ENCODE peak calls at places on chromosome 18, in nine cellular contexts. R is prostate gland, X is GM06990, G is left lung, S is IMR-90, L is progenitor cell of endocrine pancreas, V is foreskin fibroblast, B is GM23338, F is kidney epithelial cell. Q is an unnamed sample.

GRCh38 chr18:48990497-48991298 is 39.9 kb upstream of the SMAD7 start:
- DNase-seq in S (peak), R (no peak), B (no peak), G (no peak), V (peak), X (no peak), F (peak), L (no peak), Q (no peak)

GRCh38 chr18:24185805-24186204 is 46.9 kb downstream of the CABYR start:
- DNase-seq in V (peak), R (no peak), X (no peak), S (peak), L (no peak), G (no peak), F (no peak), B (no peak), Q (no peak)

GRCh38 chr18:54775686-54776085 is 52.6 kb upstream of the RAB27B start:
- DNase-seq in B (peak), S (peak), V (peak), F (peak), R (no peak), X (no peak), G (no peak), L (no peak), Q (no peak)

GRCh38 chr18:24530630-24531111 is 70.2 kb downstream of the HRH4 start:
- DNase-seq in V (peak), F (peak), S (peak), R (no peak), B (no peak), G (no peak), X (no peak), L (no peak), Q (no peak)

GRCh38 chr18:30997223-30997622 is 45.3 kb downstream of the DSC3 start:
- DNase-seq in S (no peak), G (no peak), R (no peak), L (no peak), V (no peak), X (no peak), B (no peak), F (no peak), Q (no peak)

GRCh38 chr18:12278153-12278764 is 24.1 kb downstream of the CIDEA start:
- DNase-seq in X (no peak), V (peak), S (peak), R (no peak), L (no peak), F (no peak), B (peak), G (no peak), Q (no peak)

GRCh38 chr18:56615738-56616520 is 22.5 kb downstream of the TXNL1 start:
- DNase-seq in R (no peak), X (no peak), F (no peak), V (no peak), L (no peak), B (no peak), G (no peak), S (no peak), Q (no peak)

GRCh38 chr18:5068856-5069255 is 128.2 kb downstream of the AKAIN1 start:
- DNase-seq in F (no peak), G (no peak), S (no peak), L (no peak), X (no peak), B (no peak), V (no peak), R (no peak), Q (no peak)

GRCh38 chr18:45355944-45356520 is 259.2 kb upstream of the SLC14A2 start:
- DNase-seq in S (no peak), B (no peak), R (no peak), V (no peak), L (no peak), F (no peak), X (no peak), G (no peak), Q (no peak)

GRCh38 chr18:10787293-10787901 is 261.6 kb downstream of the NAPG start:
- DNase-seq in R (peak), F (peak), B (peak), S (peak), G (no peak), X (peak), V (peak), L (peak), Q (peak)

GRCh38 chr18:10290244-10291240 is 163.9 kb upstream of the APCDD1 start:
- DNase-seq in V (peak), S (peak), F (no peak), G (peak), B (no peak), L (no peak), X (no peak), R (no peak), Q (no peak)

GRCh38 chr18:63321291-63321690 is 1.7 kb upstream of the BCL2 start:
- DNase-seq in F (no peak), V (no peak), X (no peak), G (no peak), B (no peak), S (no peak), L (no peak), R (no peak), Q (no peak)

GRCh38 chr18:79862562-79862961 is 64.8 kb downstream of the KCNG2 start:
- DNase-seq in G (no peak), F (no peak), R (no peak), B (no peak), V (no peak), L (no peak), X (no peak), S (no peak), Q (no peak)

GRCh38 chr18:46591821-46592391 is 65.1 kb downstream of the LOXHD1 start:
- DNase-seq in B (no peak), S (no peak), X (no peak), R (no peak), L (no peak), F (no peak), G (no peak), V (no peak), Q (no peak)

GRCh38 chr18:45560870-45561269 is 54.4 kb upstream of the SLC14A2 start:
- DNase-seq in F (no peak), G (no peak), V (no peak), S (no peak), L (no peak), B (no peak), R (no peak), X (no peak), Q (no peak)

GRCh38 chr18:62505669-62506494 is 16.9 kb upstream of the ZCCHC2 start:
- DNase-seq in S (no peak), B (no peak), F (no peak), X (peak), V (peak), L (no peak), R (no peak), G (no peak), Q (no peak)

GRCh38 chr18:68454511-68455228 is 260.2 kb downstream of the TMX3 start:
- DNase-seq in L (no peak), R (no peak), G (no peak), F (no peak), S (peak), X (no peak), B (no peak), V (peak), Q (no peak)

GRCh38 chr18:79329786-79330185 is 65.9 kb upstream of the NFATC1 start:
- DNase-seq in R (no peak), V (no peak), S (no peak), X (no peak), F (no peak), L (no peak), B (no peak), G (no peak), Q (no peak)

GRCh38 chr18:31835528-31836138 is 75.0 kb upstream of the SLC25A52 start:
- DNase-seq in B (no peak), S (peak), G (no peak), V (peak), F (no peak), L (no peak), X (no peak), R (no peak), Q (no peak)

GRCh38 chr18:49392352-49392751 is 68.1 kb downstream of the DYM start:
- DNase-seq in S (no peak), L (no peak), B (no peak), R (no peak), V (no peak), F (no peak), G (no peak), X (no peak), Q (no peak)

GRCh38 chr18:70553245-70553960 is 264.6 kb downstream of the SOCS6 start:
- DNase-seq in R (no peak), F (no peak), G (no peak), B (no peak), V (no peak), S (no peak), L (no peak), X (no peak), Q (no peak)

GRCh38 chr18:45617284-45617683 is 2.0 kb downstream of the SLC14A2 start:
- DNase-seq in X (no peak), V (peak), F (no peak), R (peak), G (peak), S (peak), B (no peak), L (no peak), Q (no peak)

GRCh38 chr18:9642799-9643445 is 28.6 kb upstream of the PPP4R1 start:
- DNase-seq in G (no peak), V (peak), B (peak), R (no peak), X (no peak), L (no peak), F (no peak), S (no peak), Q (no peak)

GRCh38 chr18:48639772-48640432 is 101.1 kb downstream of the CTIF start:
- DNase-seq in F (no peak), B (peak), S (no peak), G (no peak), V (no peak), R (no peak), L (no peak), X (no peak), Q (peak)

GRCh38 chr18:54357082-54357659 is 487 bp downstream of the STARD6 start:
- DNase-seq in R (no peak), L (no peak), F (no peak), V (no peak), X (no peak), S (peak), G (no peak), B (no peak), Q (no peak)

GRCh38 chr18:8366656-8367055 is 242.6 kb upstream of the RAB12 start:
- DNase-seq in F (no peak), V (no peak), S (no peak), L (no peak), G (no peak), B (peak), R (no peak), X (no peak), Q (no peak)

GRCh38 chr18:23503967-23504352 is 649 bp downstream of the RMC1 start:
- DNase-seq in X (no peak), F (no peak), S (no peak), L (no peak), G (peak), V (no peak), R (no peak), B (peak), Q (no peak)

GRCh38 chr18:69567813-69568488 is 167.3 kb downstream of the DOK6 start:
- DNase-seq in R (no peak), G (peak), V (no peak), X (no peak), F (no peak), S (no peak), B (peak), L (no peak), Q (no peak)

GRCh38 chr18:31500161-31500688 is 2.2 kb downstream of the DSG2 start:
- DNase-seq in G (no peak), R (no peak), X (peak), V (no peak), F (no peak), L (no peak), B (no peak), S (no peak), Q (no peak)

GRCh38 chr18:78978336-78979057 is 1.1 kb upstream of the SALL3 start:
- DNase-seq in G (peak), F (no peak), X (no peak), S (no peak), L (no peak), B (peak), V (peak), R (no peak), Q (no peak)

GRCh38 chr18:79680100-79680879 is 687 bp downstream of the CTDP1 start:
- DNase-seq in V (peak), X (no peak), G (peak), B (peak), F (no peak), S (peak), R (peak), L (peak), Q (peak)

GRCh38 chr18:67425724-67426123 is 90.8 kb downstream of the DSEL start:
- DNase-seq in V (peak), R (no peak), B (no peak), G (no peak), S (peak), L (no peak), F (peak), X (no peak), Q (no peak)

DNA sequence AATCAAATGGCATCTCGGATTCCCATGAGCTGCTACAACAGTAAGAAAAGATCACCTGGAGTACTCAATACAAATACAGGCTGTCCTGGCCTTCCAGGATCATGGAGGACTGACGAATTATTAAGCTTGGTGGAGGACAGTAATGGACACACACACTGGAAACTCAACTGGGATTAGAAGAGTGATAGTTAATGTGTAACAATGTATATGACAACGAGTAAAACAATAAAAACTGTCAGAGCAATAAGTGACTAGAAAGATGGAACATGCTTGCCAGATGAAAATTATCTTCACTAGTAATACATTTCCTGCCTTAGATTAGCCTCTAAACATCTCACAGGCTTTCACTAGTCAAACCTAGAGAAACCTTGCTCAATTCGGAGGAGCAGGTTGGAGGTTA is 49.2 kb upstream of the CDH20 start:
- DNase-seq in L (no peak), B (no peak), X (no peak), V (no peak), R (no peak), G (no peak), S (no peak), F (no peak), Q (no peak)
- TF ChIP-seq CTCF in L (no peak), B (no peak), X (no peak), V (no peak), R (no peak), G (no peak), S (no peak), F (no peak), Q (no peak)

GRCh38 chr18:1495387-1495786 is 590.7 kb downstream of the ADCYAP1 start:
- DNase-seq in X (no peak), V (no peak), F (no peak), G (no peak), L (no peak), B (no peak), S (no peak), R (no peak), Q (no peak)

GRCh38 chr18:1503847-1504246 is 599.2 kb downstream of the ADCYAP1 start:
- DNase-seq in V (no peak), G (no peak), F (no peak), X (no peak), S (no peak), R (no peak), L (no peak), B (no peak), Q (no peak)

GRCh38 chr18:1498216-1498615 is 593.5 kb downstream of the ADCYAP1 start:
- DNase-seq in L (no peak), B (no peak), V (no peak), F (no peak), S (no peak), G (no peak), X (no peak), R (no peak), Q (no peak)

GRCh38 chr18:1499265-1499664 is 594.6 kb downstream of the ADCYAP1 start:
- DNase-seq in L (no peak), R (no peak), B (no peak), F (no peak), V (no peak), G (no peak), S (no peak), X (no peak), Q (no peak)
- TF ChIP-seq CTCF in L (no peak), R (no peak), B (peak), F (no peak), V (no peak), G (no peak), S (no peak), X (no peak), Q (no peak)

GRCh38 chr18:59660976-59661743 is 36.1 kb downstream of the CCBE1 start:
- DNase-seq in F (no peak), X (no peak), V (peak), B (no peak), R (no peak), L (no peak), S (peak), G (no peak), Q (no peak)
- TF ChIP-seq CTCF in F (no peak), X (no peak), V (no peak), B (no peak), R (no peak), L (no peak), S (no peak), G (no peak), Q (no peak)

DNA sequence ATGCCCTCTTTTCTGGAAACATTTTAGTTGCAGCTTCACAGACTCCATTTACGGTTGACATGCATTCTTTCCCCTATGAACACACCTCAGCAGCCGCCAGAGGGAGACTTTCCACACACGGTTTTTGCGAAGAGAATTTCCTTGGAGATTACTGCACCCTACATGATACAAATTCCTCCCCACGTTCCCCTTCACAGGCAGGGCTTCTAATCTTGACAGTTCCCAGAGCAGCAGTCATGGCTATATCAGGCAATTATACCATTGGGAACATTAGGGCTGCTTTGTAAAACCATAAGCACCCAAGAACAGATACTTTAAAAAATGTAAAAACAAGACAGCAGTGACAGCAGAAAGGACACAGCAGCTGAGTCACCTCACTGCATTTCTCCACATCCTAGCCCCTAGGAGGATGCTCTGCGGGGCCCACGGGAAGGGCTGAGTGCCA is 253.8 kb downstream of the TGIF1 start:
- DNase-seq in B (peak), L (peak), V (peak), R (peak), F (no peak), S (peak), X (no peak), G (no peak), Q (peak)
- TF ChIP-seq CTCF in B (peak), L (peak), V (peak), R (peak), F (peak), S (peak), X (peak), G (peak), Q (peak)

GRCh38 chr18:50967714-50968661 is at the start of gene ELAC1:
- DNase-seq in L (peak), G (peak), F (no peak), X (peak), V (peak), B (peak), S (peak), R (peak), Q (peak)
- TF ChIP-seq CTCF in L (peak), G (peak), F (no peak), X (no peak), V (no peak), B (no peak), S (peak), R (no peak), Q (no peak)

DNA sequence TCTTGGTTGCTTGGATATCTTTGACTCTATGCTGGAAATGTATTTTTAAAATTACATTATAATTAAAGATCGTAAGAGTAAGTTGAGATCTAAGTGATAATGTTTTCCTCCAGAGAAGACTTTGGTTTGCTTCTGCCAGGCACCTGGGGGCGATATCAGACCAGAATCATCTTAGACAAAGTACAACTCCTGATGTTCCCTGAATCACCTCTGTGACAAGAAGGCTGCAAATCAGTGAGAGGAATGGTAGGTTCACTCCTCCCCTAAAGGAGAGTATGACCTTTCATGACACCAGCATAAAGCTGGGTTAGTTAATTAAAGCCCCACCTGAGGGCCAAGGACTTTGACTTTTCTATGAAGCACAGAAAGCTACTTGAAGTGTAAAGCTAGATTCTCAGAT is 114.4 kb upstream of the DTNA start:
- DNase-seq in V (peak), R (no peak), S (peak), F (no peak), L (no peak), B (peak), X (no peak), G (no peak), Q (no peak)
- TF ChIP-seq CTCF in V (peak), R (no peak), S (peak), F (peak), L (peak), B (peak), X (peak), G (no peak), Q (no peak)

DNA sequence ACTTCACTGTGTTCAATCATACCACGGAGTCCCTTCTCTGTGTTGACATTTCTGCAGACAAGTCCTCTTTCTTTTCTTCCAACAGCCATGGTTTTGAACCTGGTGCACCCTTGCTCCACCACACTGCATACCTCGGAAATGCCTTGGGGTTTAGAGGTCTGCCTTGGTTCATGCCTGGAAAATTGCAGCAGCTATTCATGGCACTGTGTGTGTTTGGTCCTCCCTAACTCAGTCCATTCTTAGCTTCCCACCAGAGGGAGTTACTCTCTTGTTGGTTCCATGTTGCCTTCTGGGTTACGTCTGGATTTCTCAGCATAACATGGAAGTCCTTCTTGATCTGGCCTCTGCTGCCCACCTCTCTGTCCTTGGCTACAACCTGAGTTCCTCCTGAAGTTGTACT is 206.0 kb downstream of the FHOD3 start:
- DNase-seq in G (no peak), X (no peak), B (no peak), L (no peak), R (no peak), S (no peak), F (no peak), V (no peak), Q (no peak)
- TF ChIP-seq CTCF in G (no peak), X (no peak), B (no peak), L (no peak), R (no peak), S (no peak), F (no peak), V (no peak), Q (no peak)

DNA sequence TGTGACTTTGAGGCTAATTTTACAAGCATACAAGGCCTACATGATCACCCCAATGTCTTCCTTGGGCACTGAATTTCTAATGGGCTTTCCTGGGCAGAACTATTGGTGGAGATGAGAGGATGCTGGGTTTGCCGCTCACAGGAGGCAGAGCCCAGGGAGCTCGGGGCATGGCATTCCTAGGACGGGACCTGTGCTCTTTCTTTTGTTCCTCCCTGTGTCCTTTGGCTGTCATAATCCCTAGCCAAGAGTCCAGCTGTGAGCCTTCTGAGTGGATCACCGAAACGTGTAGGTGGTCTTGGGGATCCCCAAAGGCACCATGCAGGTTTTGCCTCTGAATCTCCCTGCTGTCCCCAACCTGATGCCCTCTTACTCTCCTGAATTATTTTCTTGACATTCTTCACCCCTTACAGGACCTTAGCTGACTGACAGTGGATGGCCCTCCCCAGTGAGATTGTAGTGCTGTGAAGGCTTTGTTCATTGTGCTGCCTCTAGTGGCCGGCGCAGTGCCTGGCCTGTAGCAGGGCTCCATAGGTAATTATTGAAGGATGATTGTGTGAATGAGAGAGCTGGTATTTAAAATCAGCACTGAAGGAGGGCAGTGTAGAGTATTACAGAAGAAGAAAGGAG is 221.9 kb downstream of the ZNF407 start:
- DNase-seq in V (no peak), G (no peak), X (no peak), F (no peak), B (peak), R (no peak), L (no peak), S (no peak), Q (peak)
- TF ChIP-seq CTCF in V (peak), G (peak), X (peak), F (peak), B (peak), R (no peak), L (peak), S (peak), Q (peak)

GRCh38 chr18:36714476-36714875 is 114.3 kb downstream of the TPGS2 start:
- DNase-seq in R (no peak), L (no peak), X (no peak), F (no peak), V (peak), G (no peak), B (peak), S (no peak), Q (no peak)
- TF ChIP-seq CTCF in R (no peak), L (no peak), X (no peak), F (no peak), V (peak), G (no peak), B (peak), S (peak), Q (no peak)